ENCODE peak calls at places on chromosomes 13 and 19, in seven cellular contexts. A, Z, T, M, F, C and V are unnamed samples.

GRCh38 chr19:18386543-18387251 is 739 bp downstream of the GDF15 start:
- DNase-seq in A (no peak), Z (no peak), T (peak), M (no peak), F (no peak), C (no peak), V (no peak)

GRCh38 chr19:5560156-5560555 is 7.6 kb downstream of the TINCR start:
- DNase-seq in A (no peak), Z (no peak), T (no peak), M (no peak), F (no peak), C (no peak), V (no peak)

GRCh38 chr19:48556163-48556562 is 4.2 kb downstream of the SULT2B1 start:
- DNase-seq in A (no peak), Z (no peak), T (peak), M (no peak), F (no peak), C (no peak), V (no peak)

GRCh38 chr19:18392417-18392816 is 5.0 kb downstream of the LRRC25 start:
- DNase-seq in A (no peak), Z (no peak), T (peak), M (no peak), F (no peak), C (peak), V (peak)

GRCh38 chr13:113656831-113657671 is 947 bp downstream of the ATP4B start:
- DNase-seq in A (no peak), Z (no peak), T (no peak), M (no peak), F (no peak), C (no peak), V (no peak)

GRCh38 chr19:18743281-18743825 is 47.8 kb downstream of the COMP start:
- DNase-seq in A (no peak), Z (no peak), T (peak), M (no peak), F (no peak), C (no peak), V (no peak)

GRCh38 chr19:8481191-8481590 is 21.2 kb downstream of the PRAM1 start:
- DNase-seq in A (no peak), Z (no peak), T (no peak), M (no peak), F (peak), C (no peak), V (no peak)

GRCh38 chr19:39397360-39398296 is 6.5 kb downstream of the MED29 start:
- DNase-seq in A (no peak), Z (peak), T (peak), M (peak), F (peak), C (peak), V (peak)

GRCh38 chr13:46232281-46232680 is 20.6 kb downstream of the LRRC63 start:
- DNase-seq in A (no peak), Z (no peak), T (no peak), M (no peak), F (no peak), C (no peak), V (no peak)

GRCh38 chr19:48768989-48769713 is 13.8 kb downstream of the FGF21 start:
- DNase-seq in A (no peak), Z (no peak), T (peak), M (no peak), F (no peak), C (no peak), V (no peak)

GRCh38 chr19:7013678-7014077 is 7.6 kb downstream of the MBD3L2B start:
- DNase-seq in A (no peak), Z (no peak), T (no peak), M (no peak), F (no peak), C (no peak), V (peak)

GRCh38 chr13:50592412-50593145 is 250.9 kb downstream of the DLEU7 start:
- DNase-seq in A (peak), Z (no peak), T (peak), M (no peak), F (no peak), C (no peak), V (peak)

GRCh38 chr13:41613471-41613870 is 156.1 kb downstream of the RGCC start:
- DNase-seq in A (no peak), Z (no peak), T (no peak), M (no peak), F (no peak), C (no peak), V (no peak)

GRCh38 chr19:23075031-23075733 is 41.6 kb upstream of the ZNF730 start:
- DNase-seq in A (no peak), Z (no peak), T (peak), M (no peak), F (no peak), C (peak), V (no peak)

GRCh38 chr13:25827986-25828385 is 223.8 kb downstream of the SHISA2 start:
- DNase-seq in A (no peak), Z (no peak), T (no peak), M (no peak), F (no peak), C (no peak), V (no peak)

GRCh38 chr19:1618157-1619093 is 13.2 kb upstream of the UQCR11 start:
- DNase-seq in A (no peak), Z (peak), T (peak), M (no peak), F (no peak), C (no peak), V (no peak)

GRCh38 chr19:17282488-17283256 is 971 bp downstream of the ANKLE1 start:
- DNase-seq in A (no peak), Z (peak), T (peak), M (peak), F (peak), C (peak), V (peak)

GRCh38 chr19:54420383-54421168 is 5.3 kb downstream of the TTYH1 start:
- DNase-seq in A (no peak), Z (no peak), T (peak), M (no peak), F (no peak), C (peak), V (no peak)